ENCODE peak calls at places on chromosomes 1 and 21, in ten cellular contexts. B, X, W, Z, J, O, M, Q, T and A are unnamed samples.

GRCh38 chr1:160407819-160408801 is 7.7 kb downstream of the VANGL2 start:
- DNase-seq in T (no peak), Q (no peak), Z (no peak), O (no peak), M (no peak), X (no peak), B (no peak), W (no peak), J (no peak), A (no peak)

GRCh38 chr1:41696381-41696780 is 211.9 kb upstream of the EDN2 start:
- DNase-seq in X (no peak), W (no peak), Z (no peak), T (no peak), J (no peak), B (no peak), O (no peak), M (peak; percentile 46), Q (no peak), A (no peak)

GRCh38 chr1:30325085-30325935 is 398.1 kb downstream of the MATN1 start:
- DNase-seq in M (no peak), J (no peak), X (no peak), B (no peak), Z (no peak), T (no peak), O (no peak), Q (no peak), W (no peak), A (no peak)

GRCh38 chr1:66679140-66679539 is 73.1 kb upstream of the DYNLT5 start:
- DNase-seq in X (no peak), J (no peak), Z (no peak), T (no peak), Q (peak; percentile 11), M (no peak), W (no peak), O (no peak), B (no peak), A (no peak)

GRCh38 chr1:53120659-53121058 is 21.8 kb downstream of the SLC1A7 start:
- DNase-seq in B (no peak), T (no peak), O (no peak), W (no peak), J (no peak), Z (no peak), M (no peak), Q (no peak), X (no peak), A (no peak)

GRCh38 chr1:38852780-38853179 is 6.8 kb downstream of the RRAGC start:
- DNase-seq in Z (no peak), T (peak; percentile 30), B (no peak), M (no peak), J (no peak), X (no peak), Q (no peak), W (no peak), O (no peak), A (no peak)

GRCh38 chr1:248231117-248231516 is at the start of gene OR2M4:
- DNase-seq in X (no peak), J (no peak), T (no peak), W (no peak), B (no peak), Z (no peak), O (no peak), Q (no peak), M (no peak), A (no peak)

GRCh38 chr1:222813866-222814535 is 838 bp upstream of the DISP1 start:
- DNase-seq in Z (no peak), W (no peak), B (no peak), X (no peak), T (no peak), M (no peak), J (no peak), O (no peak), Q (no peak), A (no peak)

GRCh38 chr1:97943354-97943753 is 22.5 kb upstream of the DPYD start:
- DNase-seq in Z (no peak), M (no peak), W (no peak), B (no peak), O (no peak), J (no peak), T (no peak), Q (no peak), X (no peak), A (no peak)

GRCh38 chr21:28793043-28793442 is 199.6 kb downstream of the LTN1 start:
- DNase-seq in M (no peak), T (no peak), W (no peak), B (no peak), Z (no peak), O (no peak), Q (peak; percentile 28), X (no peak), J (no peak), A (no peak)

GRCh38 chr1:207026177-207026576 is 6.4 kb downstream of the C1orf116 start:
- DNase-seq in O (no peak), B (no peak), Q (no peak), M (no peak), J (no peak), X (no peak), W (no peak), Z (no peak), T (no peak), A (no peak)

GRCh38 chr21:42675403-42675802 is 22.0 kb downstream of the PDE9A start:
- DNase-seq in M (no peak), T (no peak), O (no peak), Q (no peak), X (no peak), Z (no peak), B (no peak), W (no peak), J (no peak), A (no peak)

GRCh38 chr1:2072109-2072806 is 22.0 kb downstream of the PRKCZ start:
- DNase-seq in O (no peak), J (no peak), Q (no peak), B (no peak), M (peak; percentile 29), T (no peak), W (no peak), X (no peak), Z (no peak), A (no peak)

GRCh38 chr1:167110586-167110985 is 16.7 kb downstream of the STYXL2 start:
- DNase-seq in J (no peak), T (no peak), O (no peak), X (no peak), M (no peak), W (no peak), B (peak; percentile 69), Z (no peak), Q (no peak), A (no peak)

GRCh38 chr1:22229374-22229773 is 86.5 kb upstream of the WNT4 start:
- DNase-seq in W (no peak), B (no peak), J (peak; percentile 43), Z (no peak), X (no peak), M (no peak), O (peak; percentile 43), T (no peak), Q (no peak), A (no peak)

GRCh38 chr1:211605613-211606326 is 26.8 kb upstream of the SLC30A1 start:
- DNase-seq in M (no peak), T (no peak), W (no peak), J (no peak), X (no peak), O (no peak), Z (no peak), Q (no peak), B (no peak), A (no peak)
- H3K4me3 ChIP-seq in M (no peak overlapping the region), T (peak overlapping the region; percentile 73), W (peak overlapping the region; percentile 29), J (no peak overlapping the region), X (peak overlapping the region; percentile 49), O (no peak overlapping the region), Z (peak overlapping the region; percentile 42), Q (no peak overlapping the region), B (peak overlapping the region; percentile 46), A (no peak overlapping the region)

GRCh38 chr1:94013331-94013925 is 104.2 kb upstream of the GCLM start:
- DNase-seq in B (no peak), M (no peak), Q (no peak), T (no peak), Z (no peak), W (peak; percentile 34), O (no peak), X (no peak), J (no peak), A (no peak)
- H3K27me3 ChIP-seq in B (no peaks in the 10 kb centered on the region), M (no peaks in the 10 kb centered on the region), Q (no peaks in the 10 kb centered on the region), T (peaks cover 2% of the 10 kb centered on the region), Z (no peaks in the 10 kb centered on the region), W (no peaks in the 10 kb centered on the region), O (no peaks in the 10 kb centered on the region), X (peaks cover 11% of the 10 kb centered on the region), J (no peaks in the 10 kb centered on the region), A (no peaks in the 10 kb centered on the region)

GRCh38 chr1:1058921-1059493 is 15.1 kb downstream of the RNF223 start:
- DNase-seq in Z (no peak), X (peak; percentile 94), B (no peak), W (no peak), M (peak; percentile 64), O (no peak), Q (no peak), J (no peak), T (peak; percentile 52), A (no peak)

GRCh38 chr1:1055841-1056736 is 18.0 kb downstream of the RNF223 start:
- DNase-seq in X (no peak), Q (no peak), W (no peak), Z (no peak), T (no peak), B (no peak), O (no peak), J (no peak), M (no peak), A (no peak)

GRCh38 chr1:1060281-1061000 is 13.7 kb downstream of the RNF223 start:
- DNase-seq in Q (no peak), T (no peak), Z (no peak), O (no peak), X (no peak), B (no peak), J (no peak), M (no peak), W (no peak), A (no peak)

GRCh38 chr1:1059494-1060280 is 14.4 kb downstream of the RNF223 start:
- DNase-seq in X (peak; percentile 95), M (peak; percentile 96), J (no peak), B (peak; percentile 82), O (no peak), T (peak; percentile 87), Z (peak; percentile 92), W (peak; percentile 89), Q (peak; percentile 83), A (peak; percentile 92)

GRCh38 chr1:1058088-1058905 is 15.8 kb downstream of the RNF223 start:
- DNase-seq in Q (no peak), T (no peak), Z (no peak), X (peak; percentile 51), J (no peak), M (no peak), O (no peak), B (no peak), W (no peak), A (no peak)
- H3K4me3 ChIP-seq in Q (peak overlapping the region; percentile 55), T (peak overlapping the region; percentile 62), Z (no peak overlapping the region), X (peak overlapping the region; percentile 69), J (no peak overlapping the region), M (no peak overlapping the region), O (peak overlapping the region; percentile 80), B (no peak overlapping the region), W (peak overlapping the region; percentile 72), A (no peak overlapping the region)

DNA sequence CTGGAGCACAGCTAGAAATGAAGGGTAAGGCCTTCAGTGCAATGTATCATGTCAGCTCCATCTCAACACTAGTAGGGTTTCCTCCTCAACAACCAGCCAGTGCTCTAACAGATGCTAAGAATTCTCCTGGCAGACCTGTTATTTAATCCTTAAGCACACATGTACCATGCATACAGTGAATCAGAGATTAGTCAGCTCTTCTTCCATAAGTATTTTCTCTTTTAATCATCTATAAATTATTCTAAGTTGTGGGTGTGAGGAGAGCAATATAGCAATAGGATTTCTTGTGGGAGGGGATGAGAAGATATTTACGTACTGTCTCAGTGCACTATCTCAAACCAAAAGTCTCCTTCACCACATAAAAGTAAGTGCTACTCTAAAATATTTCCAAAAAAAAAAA is 95.3 kb downstream of the COP1 start:
- DNase-seq in T (no peak), Z (no peak), B (no peak), Q (no peak), X (no peak), M (no peak), W (no peak), J (no peak), O (no peak), A (no peak)
- H3K27me3 ChIP-seq in T (no peaks in the 10 kb centered on the region), Z (no peaks in the 10 kb centered on the region), B (no peaks in the 10 kb centered on the region), Q (no peaks in the 10 kb centered on the region), X (no peaks in the 10 kb centered on the region), M (no peaks in the 10 kb centered on the region), W (no peaks in the 10 kb centered on the region), J (no peaks in the 10 kb centered on the region), O (no peaks in the 10 kb centered on the region), A (no peaks in the 10 kb centered on the region)